ENCODE peak calls at places on chromosomes 16 and 17, in nine cellular contexts. U is gastrocnemius medialis, C is prostate gland, F is colonic mucosa, K is neural progenitor cell, R is thoracic aorta, Y is GM23338, T is transverse colon, P is HL-60. G is an unnamed sample.

GRCh38 chr16:6081320-6081976 is 983.9 kb upstream of the EEF2KMT start:
- DNase-seq in U (no peak), C (no peak), R (no peak), T (peak; percentile 37), P (peak; percentile 21), F (peak; percentile 56), K (peak; percentile 59), Y (peak; percentile 70), G (peak; percentile 47)

GRCh38 chr16:57938936-57939871 is 31.7 kb downstream of the CNGB1 start:
- DNase-seq in R (no peak), P (no peak), C (peak; percentile 93), U (no peak), T (peak; percentile 66), K (no peak), F (peak; percentile 72), Y (no peak), G (peak; percentile 52)

GRCh38 chr16:88945473-88945872 is 31.5 kb downstream of the CBFA2T3 start:
- DNase-seq in C (no peak), K (no peak), Y (no peak), T (no peak), R (no peak), F (no peak), U (no peak), P (no peak), G (no peak)

GRCh38 chr17:47844230-47844629 is 3.2 kb upstream of the SCRN2 start:
- DNase-seq in P (no peak), R (no peak), F (no peak), Y (no peak), T (no peak), K (no peak), U (no peak), C (no peak), G (no peak)

GRCh38 chr16:11254913-11255736 is 879 bp downstream of the SOCS1 start:
- DNase-seq in T (peak; percentile 60), F (peak; percentile 49), C (peak; percentile 24), P (peak; percentile 37), R (no peak), Y (no peak), U (no peak), K (peak; percentile 68), G (peak; percentile 53)

GRCh38 chr16:71293921-71294320 is 4.7 kb upstream of the CMTR2 start:
- DNase-seq in Y (no peak), U (no peak), P (no peak), C (no peak), T (no peak), F (no peak), K (no peak), R (no peak), G (no peak)

GRCh38 chr17:68684860-68685493 is 83.8 kb upstream of the FAM20A start:
- DNase-seq in K (no peak), P (no peak), R (no peak), F (no peak), C (no peak), T (no peak), Y (no peak), U (peak; percentile 22), G (peak; percentile 43)

GRCh38 chr16:49780436-49780835 is 75.5 kb downstream of the ZNF423 start:
- DNase-seq in F (no peak), U (no peak), K (no peak), Y (no peak), T (no peak), C (no peak), R (no peak), P (no peak), G (no peak)

GRCh38 chr17:29195465-29196081 is 15.4 kb upstream of the MYO18A start:
- DNase-seq in C (no peak), T (no peak), K (no peak), Y (no peak), R (no peak), P (peak; percentile 73), U (no peak), F (no peak), G (no peak)

GRCh38 chr17:71472809-71473789 is 647.7 kb upstream of the SOX9 start:
- DNase-seq in U (no peak), T (no peak), R (no peak), F (peak; percentile 30), K (peak; percentile 81), Y (peak; percentile 84), P (no peak), C (peak; percentile 27), G (peak; percentile 44)

GRCh38 chr16:57268804-57269800 is 15.4 kb downstream of the PLLP start:
- DNase-seq in Y (no peak), U (no peak), C (no peak), P (no peak), F (peak; percentile 91), T (peak; percentile 88), K (no peak), R (no peak), G (peak; percentile 95)

GRCh38 chr17:82876602-82877391 is 37.0 kb upstream of the ZNF750 start:
- DNase-seq in C (peak; percentile 84), R (no peak), T (peak; percentile 78), F (peak; percentile 70), K (peak; percentile 71), U (peak; percentile 86), Y (peak; percentile 36), P (no peak), G (peak; percentile 75)

GRCh38 chr17:385195-385835 is 32.7 kb upstream of the RPH3AL start:
- DNase-seq in Y (peak; percentile 66), T (peak; percentile 42), F (peak; percentile 30), P (no peak), K (peak; percentile 81), R (no peak), C (no peak), U (no peak), G (no peak)

DNA sequence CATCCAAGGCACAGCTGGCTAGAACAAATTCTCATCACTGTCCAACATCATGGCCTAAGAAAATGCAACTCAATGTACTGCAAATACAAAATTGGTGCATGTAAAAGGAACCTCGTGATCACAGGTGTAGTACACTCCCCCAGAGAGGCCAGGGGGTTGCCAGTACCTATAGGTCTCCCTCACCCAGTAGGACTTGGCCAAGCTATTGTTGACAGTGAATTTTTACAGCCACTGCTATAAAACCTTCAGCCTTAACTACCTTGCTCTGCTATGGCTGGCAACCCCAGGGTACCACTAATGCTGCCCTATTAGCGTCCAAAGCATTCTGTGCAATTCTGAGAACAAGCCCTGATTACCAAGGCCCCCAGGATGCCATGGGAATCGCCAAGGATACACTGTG is 67.7 kb downstream of the SDK2 start:
- DNase-seq in T (no peak), P (no peak), R (no peak), F (no peak), C (no peak), Y (no peak), K (no peak), U (no peak), G (no peak)
- H3K4me3 ChIP-seq in T (no peak overlapping the region), P (no peak overlapping the region), R (no peak overlapping the region), F (no peak overlapping the region), C (no peak overlapping the region), Y (no peak overlapping the region), K (no peak overlapping the region), U (no peak overlapping the region), G (no peak overlapping the region)

DNA sequence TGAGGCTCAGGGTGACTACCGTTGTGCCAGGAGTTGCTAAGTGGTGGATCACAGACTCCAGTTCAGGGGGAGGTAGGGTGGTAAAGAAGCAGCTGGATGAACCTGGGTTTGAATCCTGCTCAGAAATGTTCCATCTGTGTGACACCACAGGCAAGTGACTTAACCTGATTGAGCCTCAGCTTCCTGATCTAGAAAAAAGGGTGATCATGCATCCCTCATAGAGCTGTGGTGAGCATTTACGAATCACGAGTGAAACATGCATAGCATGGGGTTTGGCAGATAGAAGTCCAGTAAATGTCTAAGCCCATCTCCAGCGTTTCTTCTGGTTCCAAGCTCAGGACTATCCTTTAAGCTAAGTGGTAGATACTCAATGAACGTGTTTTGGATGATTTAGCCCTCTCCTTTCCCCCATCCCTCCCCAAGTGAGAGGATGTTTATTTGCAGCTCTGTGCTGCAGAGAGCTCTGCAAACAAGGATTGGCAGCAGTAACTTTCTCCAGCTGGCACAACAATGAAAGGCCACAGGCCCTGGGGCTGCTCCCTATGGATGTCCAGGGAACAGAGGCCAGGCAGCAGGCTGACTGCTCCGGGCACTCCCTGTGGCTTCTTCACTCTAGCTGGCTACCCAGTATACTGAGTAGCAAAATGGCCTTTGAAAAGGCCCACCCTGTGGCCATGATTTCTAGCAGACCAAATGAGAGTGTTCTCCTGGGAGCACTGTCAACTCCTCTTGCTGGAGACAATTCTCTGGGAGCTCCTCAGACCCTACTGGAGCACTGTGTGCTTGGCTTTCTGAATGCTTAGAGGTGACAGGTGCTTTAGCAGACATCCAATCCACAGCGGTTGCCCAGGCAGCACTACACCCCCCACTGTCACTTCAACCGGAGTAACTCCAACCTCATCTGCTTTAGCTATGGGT is 21.3 kb downstream of the CA4 start:
- DNase-seq in P (no peak), F (no peak), U (no peak), Y (no peak), T (no peak), R (no peak), C (no peak), K (no peak), G (no peak)
- H3K27ac ChIP-seq in P (no peak overlapping the region), F (peak overlapping the region; percentile 75), U (no peak overlapping the region), Y (no peak overlapping the region), T (peak overlapping the region; percentile 61), R (no peak overlapping the region), C (no peak overlapping the region), K (no peak overlapping the region), G (no peak overlapping the region)

GRCh38 chr17:74358696-74359095 is 3.0 kb downstream of the BTBD17 start:
- DNase-seq in P (no peak), C (no peak), Y (peak; percentile 38), U (no peak), T (no peak), F (no peak), R (no peak), K (no peak), G (no peak)

GRCh38 chr17:74354561-74354960 is 7.1 kb downstream of the BTBD17 start:
- DNase-seq in K (no peak), U (no peak), T (no peak), Y (no peak), R (no peak), P (no peak), C (no peak), F (no peak), G (no peak)

GRCh38 chr17:74355065-74355464 is 6.6 kb downstream of the BTBD17 start:
- DNase-seq in F (no peak), R (no peak), P (no peak), Y (no peak), K (no peak), T (no peak), C (no peak), U (no peak), G (no peak)

GRCh38 chr17:74357466-74357809 is 4.2 kb downstream of the BTBD17 start:
- DNase-seq in T (no peak), C (no peak), K (no peak), U (no peak), R (no peak), F (no peak), P (no peak), Y (peak; percentile 46), G (peak; percentile 16)

GRCh38 chr17:74356640-74357465 is 4.8 kb downstream of the BTBD17 start:
- DNase-seq in P (no peak), R (no peak), U (no peak), C (no peak), Y (peak; percentile 78), K (no peak), F (no peak), T (no peak), G (peak; percentile 51)
- TF ChIP-seq CTCF in P (no peak), R (no peak), U (no peak), C (no peak), Y (no peak), K (no peak), F (no peak), T (no peak), G (no peak)

DNA sequence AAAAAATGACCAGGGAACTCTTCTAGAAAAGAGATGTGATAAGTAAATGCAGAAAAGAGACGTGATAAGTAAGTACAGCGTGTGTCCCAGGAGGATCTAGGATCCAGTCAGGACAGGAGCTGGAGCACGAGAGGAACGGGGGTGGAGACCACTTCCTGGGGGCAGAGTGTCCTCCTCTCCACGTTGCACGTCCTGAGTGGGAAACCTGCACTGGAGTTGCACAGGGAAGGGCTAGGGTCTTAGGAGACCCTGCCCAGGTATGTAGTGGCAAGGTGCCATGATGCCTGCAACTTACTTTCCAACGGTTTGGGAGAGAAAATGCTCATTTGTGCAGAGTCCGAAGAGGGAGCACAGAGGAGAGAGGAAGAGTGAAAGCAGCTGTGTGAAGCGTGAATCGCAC is 55.8 kb downstream of the RNF213 start:
- DNase-seq in F (no peak), U (no peak), C (no peak), Y (no peak), R (no peak), P (no peak), K (no peak), T (no peak), G (no peak)
- H3K4me3 ChIP-seq in F (no peak overlapping the region), U (no peak overlapping the region), C (no peak overlapping the region), Y (no peak overlapping the region), R (no peak overlapping the region), P (no peak overlapping the region), K (no peak overlapping the region), T (no peak overlapping the region), G (no peak overlapping the region)